ENCODE peak calls at places on chromosomes 2 and 18, in five cellular contexts. S is GM12891, C is GM12878, L is upper lobe of left lung, E is transverse colon. D is an unnamed sample.

GRCh38 chr18:77815666-77816338 is 566.2 kb downstream of the GALR1 start:
- DNase-seq in C (no peak), S (no peak), L (no peak), E (no peak), D (no peak)

GRCh38 chr2:223856021-223856420 is 18.6 kb upstream of the AP1S3 start:
- DNase-seq in S (no peak), E (no peak), L (no peak), C (no peak), D (no peak)

GRCh38 chr2:112633708-112634107 is 12.0 kb upstream of the SLC20A1 start:
- DNase-seq in L (no peak), C (no peak), E (peak; percentile 3), S (no peak), D (no peak)

GRCh38 chr18:63869851-63870250 is 17.7 kb upstream of the SERPINB2 start:
- DNase-seq in S (no peak), C (no peak), L (no peak), E (no peak), D (no peak)

GRCh38 chr2:289362-290089 is 1.6 kb upstream of the ALKAL2 start:
- DNase-seq in C (no peak), S (no peak), L (no peak), E (peak; percentile 32), D (no peak)

GRCh38 chr2:69291004-69291650 is 95.9 kb downstream of the GFPT1 start:
- DNase-seq in L (no peak), C (no peak), E (no peak), S (no peak), D (no peak)

GRCh38 chr2:201157694-201158093 is 25.2 kb upstream of the CASP10 start:
- DNase-seq in C (no peak), S (no peak), L (peak; percentile 46), E (peak; percentile 28), D (no peak)

GRCh38 chr2:88959480-88960204 is 268.2 kb downstream of the RPIA start:
- DNase-seq in S (no peak), E (no peak), C (no peak), L (no peak), D (no peak)

GRCh38 chr2:113202305-113203216 is 28.8 kb downstream of the PSD4 start:
- DNase-seq in L (no peak), E (no peak), S (no peak), C (no peak), D (no peak)

GRCh38 chr2:61016392-61017002 is 1.0 kb upstream of the PEX13 start:
- DNase-seq in S (no peak), E (no peak), C (no peak), L (no peak), D (peak; percentile 11)

GRCh38 chr2:23425338-23425871 is 40.4 kb downstream of the KLHL29 start:
- DNase-seq in S (no peak), E (no peak), L (no peak), C (no peak), D (no peak)

GRCh38 chr18:66949419-66949818 is 345.5 kb upstream of the CDH19 start:
- DNase-seq in E (no peak), C (no peak), S (no peak), L (no peak), D (no peak)

GRCh38 chr2:226977775-226978190 is 141.9 kb downstream of the RHBDD1 start:
- DNase-seq in L (no peak), C (no peak), S (no peak), E (no peak), D (no peak)

GRCh38 chr2:225124311-225124832 is 82.1 kb upstream of the DOCK10 start:
- DNase-seq in L (no peak), E (no peak), C (no peak), S (no peak), D (no peak)

GRCh38 chr2:223998983-223999382 is 40.1 kb downstream of the SERPINE2 start:
- DNase-seq in E (no peak), L (no peak), S (no peak), C (no peak), D (no peak)

DNA sequence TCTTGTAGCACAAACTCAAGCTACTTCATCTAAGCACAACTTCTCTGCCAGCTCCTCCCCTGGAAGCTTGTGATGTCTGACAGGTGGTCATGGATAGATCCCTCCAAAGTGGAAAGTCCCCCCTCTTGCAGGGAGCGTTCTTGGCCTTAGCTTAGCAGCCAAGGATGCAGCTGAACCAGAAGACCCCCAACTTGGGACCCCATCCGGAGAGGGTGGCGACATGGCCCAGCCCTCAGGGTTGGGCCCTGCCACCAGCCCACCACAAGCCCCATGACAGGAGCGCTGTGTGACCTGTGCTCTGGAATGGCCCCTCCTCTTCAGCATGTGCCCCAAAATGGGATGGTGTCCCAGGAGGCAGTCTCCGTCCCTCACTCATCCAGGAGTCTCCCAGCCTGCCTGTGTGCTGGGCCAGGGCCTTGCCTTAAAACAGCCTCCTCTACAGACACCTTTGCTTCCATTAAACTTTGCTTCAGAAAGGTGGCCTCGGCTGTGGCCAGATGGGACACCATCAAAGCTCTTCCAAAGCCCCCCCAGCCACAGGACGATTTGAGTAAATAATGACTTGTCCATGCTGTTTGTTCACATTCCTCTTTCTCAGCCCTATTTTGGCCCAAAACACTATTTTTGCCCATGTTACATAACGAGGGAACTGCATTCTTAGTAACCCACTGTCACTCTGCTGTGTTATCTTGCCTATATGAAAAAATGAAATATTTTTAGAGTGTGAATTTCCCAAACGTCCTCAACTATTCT is 122.1 kb downstream of the RAB3GAP1 start:
- DNase-seq in E (no peak), S (no peak), C (no peak), L (no peak), D (no peak)
- TF ChIP-seq POLR2AphosphoS5 in E (no peak), S (no peak), C (peak; percentile 37), L (no peak), D (no peak)

DNA sequence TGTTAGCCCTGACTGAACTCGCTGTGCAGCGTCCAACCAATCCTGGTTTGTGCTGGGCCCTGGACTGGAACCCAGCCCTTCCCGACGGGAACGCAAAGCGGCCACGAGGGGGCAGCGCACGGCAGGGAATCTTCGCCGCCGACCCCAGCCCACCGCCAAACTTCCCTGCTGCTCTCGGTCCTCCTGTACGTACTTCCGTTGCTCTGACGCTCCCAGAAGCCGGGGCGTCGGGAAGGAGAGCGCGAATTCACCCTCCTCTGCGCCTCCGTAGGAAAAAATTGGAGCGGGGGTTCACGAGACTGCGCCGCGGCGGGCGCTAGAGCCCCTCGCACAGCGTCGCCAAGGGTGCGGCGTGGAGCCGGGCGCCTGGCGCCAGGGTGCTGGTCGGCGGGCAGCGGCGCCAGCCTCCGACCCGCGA is 948 bp upstream of the SH3RF3 start:
- DNase-seq in L (peak; percentile 73), S (peak; percentile 70), C (no peak), E (peak; percentile 67), D (peak; percentile 68)
- TF ChIP-seq POLR2AphosphoS5 in L (peak; percentile 58), S (no peak), C (no peak), E (peak; percentile 79), D (no peak)

GRCh38 chr2:219420687-219421086 is 2.5 kb downstream of the DES start:
- DNase-seq in C (no peak), S (no peak), E (no peak), L (no peak), D (no peak)
- TF ChIP-seq POLR2AphosphoS5 in C (no peak), S (no peak), E (peak; percentile 18), L (no peak), D (no peak)

GRCh38 chr2:195212586-195212985 is 444.4 kb upstream of the SLC39A10 start:
- DNase-seq in C (no peak), E (no peak), L (no peak), S (no peak), D (no peak)

DNA sequence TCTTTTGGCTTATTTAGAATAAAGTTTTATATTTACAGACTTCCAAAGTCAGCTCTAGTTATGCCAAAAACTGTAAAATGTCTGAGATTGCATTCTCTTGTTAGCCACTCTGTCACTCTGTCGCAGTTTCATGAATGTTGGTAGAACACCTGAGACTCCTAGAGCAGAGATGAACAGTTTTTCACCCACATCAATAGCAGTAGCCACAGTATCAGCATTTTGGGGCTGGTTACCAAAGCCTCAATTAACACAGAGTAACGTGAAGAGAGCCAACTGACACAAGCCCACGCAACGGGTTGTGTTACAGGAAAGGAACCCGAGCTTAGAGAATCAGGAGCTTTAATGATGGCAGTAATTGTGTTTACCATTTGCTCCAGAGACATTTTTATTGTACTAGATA is 443.0 kb upstream of the SLC39A10 start:
- DNase-seq in E (no peak), S (no peak), C (no peak), L (no peak), D (no peak)
- TF ChIP-seq POLR2AphosphoS5 in E (no peak), S (no peak), C (no peak), L (no peak), D (no peak)

GRCh38 chr18:6781846-6782245 is 52.3 kb downstream of the ARHGAP28 start:
- DNase-seq in S (no peak), E (no peak), L (no peak), C (no peak), D (no peak)
- TF ChIP-seq POLR2AphosphoS5 in S (no peak), E (no peak), L (no peak), C (no peak), D (no peak)

DNA sequence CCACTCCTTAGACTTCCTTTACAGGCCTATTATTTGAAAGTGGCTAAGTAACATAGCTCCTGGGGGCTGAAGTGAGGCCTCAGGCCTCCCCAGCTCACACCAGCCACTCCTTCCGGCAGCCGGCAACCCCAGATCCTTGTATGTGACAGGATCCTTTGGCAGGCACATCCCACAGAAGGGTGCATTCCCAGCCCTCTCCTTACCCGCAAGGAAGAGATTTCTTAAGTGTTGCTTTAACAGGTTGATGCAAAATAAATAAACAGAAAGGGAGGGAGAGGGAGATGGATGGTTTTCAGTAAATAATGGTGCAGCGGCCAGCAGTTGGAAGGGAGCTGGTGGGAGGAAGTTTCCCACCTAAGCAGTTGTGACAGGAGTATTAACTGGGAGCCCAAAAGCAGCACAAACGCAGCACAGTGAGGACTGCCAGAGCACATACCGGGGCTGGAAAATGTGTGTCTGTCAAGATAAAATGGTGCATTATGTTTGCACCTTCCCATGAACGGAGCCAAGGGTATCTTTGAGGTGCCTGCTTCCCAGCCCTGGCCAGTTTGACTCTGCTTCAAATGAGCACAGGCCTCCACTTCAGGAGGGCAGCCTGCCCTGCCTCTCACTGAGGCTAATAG is 32.6 kb downstream of the NRP2 start:
- DNase-seq in C (no peak), S (no peak), L (no peak), E (no peak), D (no peak)
- TF ChIP-seq POLR2AphosphoS5 in C (no peak), S (no peak), L (no peak), E (no peak), D (no peak)

GRCh38 chr18:51064256-51064655 is 34.2 kb downstream of the SMAD4 start:
- DNase-seq in C (no peak), E (no peak), L (no peak), S (no peak), D (no peak)

GRCh38 chr18:51070545-51070944 is 40.5 kb downstream of the SMAD4 start:
- DNase-seq in S (no peak), L (no peak), E (no peak), C (no peak), D (no peak)

GRCh38 chr18:51066273-51066672 is 36.3 kb downstream of the SMAD4 start:
- DNase-seq in L (no peak), C (no peak), E (no peak), S (no peak), D (no peak)

GRCh38 chr18:51069885-51070284 is 39.9 kb downstream of the SMAD4 start:
- DNase-seq in C (no peak), E (no peak), L (no peak), S (no peak), D (no peak)

DNA sequence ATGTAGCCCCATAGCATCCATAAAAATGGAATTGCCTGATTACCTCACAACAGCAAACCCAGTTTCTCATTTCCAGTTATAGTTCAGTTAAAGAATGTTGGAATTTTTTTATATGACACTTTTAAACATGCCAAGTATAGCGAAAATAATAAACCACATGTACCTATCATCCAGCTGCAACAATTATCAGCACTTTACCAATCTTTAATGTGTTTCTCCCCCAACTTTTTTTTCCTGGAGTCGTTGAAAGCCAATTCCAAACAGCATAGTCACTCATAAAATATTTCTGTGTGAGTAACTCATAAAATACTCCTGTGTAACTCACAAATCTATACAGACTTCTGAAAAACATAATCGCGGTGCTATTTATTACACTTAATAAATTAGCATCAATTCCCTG is 38.1 kb downstream of the SMAD4 start:
- DNase-seq in S (no peak), E (no peak), L (no peak), C (no peak), D (no peak)
- TF ChIP-seq POLR2AphosphoS5 in S (no peak), E (no peak), L (no peak), C (no peak), D (no peak)